ENCODE peak calls at places on chromosomes 3 and 15, in four cellular contexts. H is GM12891, V is K562, X is GM12878. Q is an unnamed sample.

GRCh38 chr15:68894208-68894607 is 36.1 kb upstream of the SPESP1 start:
- DNase-seq in H (no peak), V (no peak), X (no peak), Q (no peak)

GRCh38 chr3:184316792-184317191 is 2.4 kb downstream of the EIF4G1 start:
- DNase-seq in V (no peak), X (no peak), H (no peak), Q (no peak)

GRCh38 chr3:114394551-114394950 is 100.7 kb downstream of the TIGIT start:
- DNase-seq in H (no peak), X (no peak), V (no peak), Q (no peak)

GRCh38 chr3:193939527-193939926 is 196.4 kb upstream of the HES1 start:
- DNase-seq in V (no peak), X (no peak), H (no peak), Q (no peak)

GRCh38 chr15:98583758-98584157 is 64.6 kb upstream of the IGF1R start:
- DNase-seq in X (no peak), H (no peak), V (no peak), Q (no peak)

GRCh38 chr3:138184994-138185393 is 2.1 kb upstream of the ARMC8 start:
- DNase-seq in X (no peak), H (no peak), V (no peak), Q (no peak)

GRCh38 chr15:80911821-80912220 is 77.8 kb downstream of the MESD start:
- DNase-seq in X (no peak), V (no peak), H (no peak), Q (no peak)

GRCh38 chr3:136547293-136547692 is 204.9 kb downstream of the STAG1 start:
- DNase-seq in V (no peak), X (peak), H (no peak), Q (no peak)

GRCh38 chr15:74350295-74351275 is 16.9 kb downstream of the CYP11A1 start:
- DNase-seq in H (no peak), V (no peak), X (no peak), Q (no peak)

GRCh38 chr3:124774305-124774673 is 44.0 kb downstream of the UMPS start:
- DNase-seq in X (no peak), H (no peak), V (no peak), Q (no peak)

GRCh38 chr3:102083971-102084370 is 234.7 kb downstream of the NFKBIZ start:
- DNase-seq in X (no peak), V (no peak), H (no peak), Q (no peak)

GRCh38 chr15:62672268-62672667 is 370.3 kb upstream of the TPM1 start:
- DNase-seq in X (no peak), H (no peak), V (no peak), Q (no peak)

GRCh38 chr15:40796508-40796907 is 10.4 kb upstream of the ZFYVE19 start:
- DNase-seq in X (no peak), H (no peak), V (no peak), Q (no peak)

GRCh38 chr3:105835606-105836005 is 33.2 kb downstream of the CBLB start:
- DNase-seq in H (no peak), V (no peak), X (no peak), Q (no peak)

GRCh38 chr15:37360724-37361123 is 260.4 kb upstream of the MEIS2 start:
- DNase-seq in X (no peak), V (no peak), H (no peak), Q (no peak)

GRCh38 chr15:75347222-75348033 is 589 bp downstream of the NEIL1 start:
- DNase-seq in V (peak), H (peak), X (no peak), Q (no peak)

GRCh38 chr15:62957130-62957529 is 85.4 kb upstream of the TPM1 start:
- DNase-seq in V (no peak), X (no peak), H (no peak), Q (no peak)

GRCh38 chr15:70318594-70318993 is 220.9 kb upstream of the TLE3 start:
- DNase-seq in V (no peak), X (no peak), H (no peak), Q (no peak)

GRCh38 chr3:16864610-16865313 is 20.0 kb upstream of the PLCL2 start:
- DNase-seq in H (no peak), X (no peak), V (no peak), Q (no peak)

GRCh38 chr3:107414325-107414964 is 37.2 kb downstream of the CCDC54 start:
- DNase-seq in V (no peak), X (no peak), H (no peak), Q (no peak)

GRCh38 chr3:107699682-107700081 is 176.9 kb downstream of the BBX start:
- DNase-seq in V (no peak), H (no peak), X (no peak), Q (no peak)

GRCh38 chr15:89531796-89532537 is 35.6 kb upstream of the RHCG start:
- DNase-seq in H (no peak), X (no peak), V (no peak), Q (no peak)

GRCh38 chr3:185120126-185120525 is 32.7 kb downstream of the C3orf70 start:
- DNase-seq in X (no peak), H (no peak), V (no peak), Q (no peak)

GRCh38 chr3:99966657-99967420 is 147.5 kb downstream of the FILIP1L start:
- DNase-seq in X (no peak), H (no peak), V (no peak), Q (no peak)

GRCh38 chr15:78808550-78808949 is 2.7 kb downstream of the ADAMTS7 start:
- DNase-seq in H (peak), X (no peak), V (peak), Q (peak)

GRCh38 chr3:48018841-48019240 is 2.6 kb upstream of the MAP4 start:
- DNase-seq in X (no peak), H (no peak), V (no peak), Q (no peak)

GRCh38 chr15:74129411-74130088 is 836 bp upstream of the ISLR2 start:
- DNase-seq in H (no peak), V (no peak), X (no peak), Q (no peak)

GRCh38 chr15:99213187-99213811 is 36.1 kb downstream of the TTC23 start:
- DNase-seq in H (peak), V (peak), X (peak), Q (peak)

GRCh38 chr15:63292771-63293170 is 15.4 kb downstream of the APH1B start:
- DNase-seq in X (no peak), H (no peak), V (no peak), Q (no peak)

GRCh38 chr15:42087460-42087859 is 6.9 kb downstream of the PLA2G4D start:
- DNase-seq in H (no peak), X (no peak), V (no peak), Q (no peak)

GRCh38 chr3:41158947-41159346 is 40.4 kb upstream of the CTNNB1 start:
- DNase-seq in X (no peak), H (no peak), V (no peak), Q (no peak)
- TF ChIP-seq SPI1 in X (no peak), H (peak), V (no peak), Q (no peak)

GRCh38 chr15:64991536-64992135 is 1.9 kb upstream of the SPG21 start:
- DNase-seq in H (no peak), X (no peak), V (no peak), Q (no peak)

GRCh38 chr15:64987136-64987535 is 2.6 kb downstream of the SPG21 start:
- DNase-seq in X (no peak), V (no peak), H (no peak), Q (no peak)

GRCh38 chr15:64993290-64993689 is 3.6 kb upstream of the SPG21 start:
- DNase-seq in X (no peak), V (no peak), H (no peak), Q (no peak)

GRCh38 chr15:64989331-64990167 is at the start of gene SPG21:
- DNase-seq in H (peak), X (peak), V (peak), Q (peak)

DNA sequence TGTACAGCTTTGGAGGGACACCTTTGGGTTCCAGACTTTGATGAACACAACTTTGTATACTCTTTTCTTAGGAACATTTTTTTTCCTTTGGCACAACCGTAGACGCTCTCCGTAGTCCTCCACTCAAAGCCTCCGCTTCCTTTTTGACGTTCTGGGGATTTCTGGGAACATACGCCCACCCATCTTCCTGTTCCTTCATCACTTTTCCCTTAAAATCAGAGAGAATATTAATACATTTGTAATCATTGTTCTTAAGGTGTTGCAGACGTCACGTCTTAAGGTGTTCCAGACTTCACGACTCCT is 405 bp upstream of the SPG21 start:
- DNase-seq in V (no peak), X (no peak), H (no peak), Q (no peak)
- TF ChIP-seq SPI1 in V (no peak), X (no peak), H (no peak), Q (no peak)

GRCh38 chr3:111853071-111853470 is 6.0 kb upstream of the PHLDB2 start:
- DNase-seq in V (no peak), H (no peak), X (no peak), Q (no peak)
- TF ChIP-seq SPI1 in V (no peak), H (no peak), X (no peak), Q (no peak)

GRCh38 chr3:30664449-30664848 is 58.0 kb downstream of the TGFBR2 start:
- DNase-seq in X (no peak), V (no peak), H (no peak), Q (no peak)
- TF ChIP-seq SPI1 in X (no peak), V (no peak), H (no peak), Q (no peak)

DNA sequence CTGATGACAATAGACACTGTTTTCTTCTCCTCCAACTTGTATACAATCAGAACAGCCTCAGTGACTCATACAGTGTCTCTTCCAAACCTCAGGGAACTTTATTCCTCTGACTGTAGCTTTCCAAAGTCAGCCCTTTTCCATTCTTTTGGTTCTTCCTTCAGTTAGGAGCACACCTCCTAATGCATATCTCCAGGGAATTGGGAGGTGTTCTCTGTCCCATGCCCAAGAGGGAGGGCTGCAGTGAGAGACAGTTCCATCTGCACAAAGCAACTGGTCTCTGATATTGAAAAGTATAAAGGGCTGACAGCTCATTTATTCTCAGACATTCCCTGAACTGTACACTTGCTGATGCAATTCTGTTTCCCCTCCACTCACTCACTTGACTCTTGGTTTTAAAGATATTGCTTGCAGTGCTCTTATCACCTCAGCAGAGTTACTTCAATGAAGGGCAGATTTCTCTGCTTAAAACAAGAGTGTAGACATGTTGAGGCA is 337.8 kb upstream of the TBC1D5 start:
- DNase-seq in H (no peak), V (no peak), X (no peak), Q (no peak)
- TF ChIP-seq SPI1 in H (no peak), V (no peak), X (no peak), Q (no peak)

GRCh38 chr15:67240235-67241131 is 14.0 kb downstream of the AAGAB start:
- DNase-seq in V (no peak), X (peak), H (no peak), Q (no peak)

GRCh38 chr15:67241132-67241855 is 13.2 kb downstream of the AAGAB start:
- DNase-seq in H (peak), X (peak), V (no peak), Q (no peak)

GRCh38 chr15:67248106-67248505 is 6.4 kb downstream of the AAGAB start:
- DNase-seq in H (no peak), V (no peak), X (no peak), Q (no peak)

GRCh38 chr15:67244966-67245478 is 9.4 kb downstream of the AAGAB start:
- DNase-seq in X (no peak), H (no peak), V (no peak), Q (no peak)

DNA sequence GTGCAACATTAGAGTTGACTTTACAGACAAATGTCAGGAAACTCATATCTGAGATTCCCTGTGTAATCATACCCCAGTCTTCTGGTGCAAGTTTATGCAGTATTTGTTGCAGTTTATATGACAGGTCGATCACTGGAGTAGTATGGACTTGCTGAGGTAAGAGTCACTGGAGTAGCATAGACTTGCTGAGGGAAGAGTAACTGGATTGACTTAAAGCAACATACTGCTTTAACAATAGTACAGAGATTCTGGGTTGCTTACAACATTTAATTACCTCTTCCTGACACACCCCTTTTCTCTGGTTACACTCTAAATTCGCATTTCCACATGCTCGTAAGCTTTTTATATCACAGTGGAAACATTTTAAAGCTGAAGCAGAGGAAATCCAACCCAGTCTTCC is 11.8 kb downstream of the AAGAB start:
- DNase-seq in X (no peak), V (no peak), H (no peak), Q (peak)
- TF ChIP-seq SPI1 in X (no peak), V (no peak), H (no peak), Q (peak)

Q was measured in HL-60.